ENCODE peak calls at places on chromosomes 7 and 10, in seven cellular contexts. W, S, D, L, I, F and N are unnamed samples.

GRCh38 chr7:129665013-129665401 is 53.5 kb downstream of the NRF1 start:
- DNase-seq in S (peak), W (no peak), I (peak), D (no peak), F (no peak), L (peak), N (peak)

GRCh38 chr10:61964059-61964709 is 62.7 kb downstream of the ARID5B start:
- DNase-seq in F (no peak), W (no peak), L (no peak), I (no peak), D (no peak), S (no peak), N (no peak)

GRCh38 chr10:48309711-48310226 is 3.3 kb downstream of the MAPK8 start:
- DNase-seq in F (no peak), I (no peak), D (no peak), S (peak), L (no peak), W (no peak), N (peak)

GRCh38 chr7:68246189-68246633 is 1249.6 kb downstream of the TYW1 start:
- DNase-seq in D (no peak), S (no peak), W (no peak), L (peak), F (no peak), I (peak), N (no peak)

GRCh38 chr7:66952343-66953043 is 31.5 kb downstream of the TMEM248 start:
- DNase-seq in S (peak), W (no peak), L (no peak), D (no peak), F (no peak), I (no peak), N (peak)

GRCh38 chr10:93629636-93630291 is 17.4 kb downstream of the PDE6C start:
- DNase-seq in W (no peak), I (no peak), L (no peak), D (no peak), F (no peak), S (no peak), N (no peak)

GRCh38 chr7:48742046-48742445 is 182.3 kb upstream of the CDC14C start:
- DNase-seq in S (no peak), F (no peak), W (no peak), L (peak), D (no peak), I (no peak), N (no peak)

GRCh38 chr7:80348221-80348620 is 163.6 kb downstream of the GNAT3 start:
- DNase-seq in L (no peak), W (no peak), I (no peak), S (no peak), D (no peak), F (no peak), N (no peak)

GRCh38 chr7:158676171-158676840 is 28.3 kb downstream of the NCAPG2 start:
- DNase-seq in D (no peak), S (peak), W (no peak), F (no peak), L (no peak), I (no peak), N (peak)

GRCh38 chr10:124414077-124414476 is 4.6 kb downstream of the OAT start:
- DNase-seq in D (no peak), S (peak), F (no peak), L (no peak), I (no peak), W (no peak), N (peak)

GRCh38 chr7:26958834-26959233 is 94.4 kb upstream of the SKAP2 start:
- DNase-seq in I (no peak), W (no peak), S (peak), L (no peak), D (no peak), F (no peak), N (peak)

GRCh38 chr7:4993471-4993870 is 34.5 kb upstream of the MMD2 start:
- DNase-seq in F (no peak), I (no peak), D (no peak), S (no peak), W (no peak), L (no peak), N (no peak)

GRCh38 chr10:109247819-109248218 is 675.5 kb downstream of the XPNPEP1 start:
- DNase-seq in F (no peak), S (no peak), W (no peak), L (no peak), D (no peak), I (no peak), N (no peak)

GRCh38 chr10:71383972-71384687 is 12.6 kb upstream of the CDH23 start:
- DNase-seq in W (peak), I (peak), S (peak), F (peak), D (peak), L (peak), N (peak)

GRCh38 chr7:21221130-21221529 is 206.8 kb upstream of the SP4 start:
- DNase-seq in S (no peak), F (no peak), D (no peak), L (no peak), I (no peak), W (no peak), N (no peak)

GRCh38 chr7:142898377-142899235 is 13.1 kb upstream of the TRPV6 start:
- DNase-seq in F (no peak), I (peak), W (no peak), S (no peak), L (no peak), D (no peak), N (no peak)

GRCh38 chr10:127874966-127875765 is 17.6 kb downstream of the CLRN3 start:
- DNase-seq in W (no peak), S (no peak), D (no peak), L (no peak), F (no peak), I (no peak), N (no peak)

GRCh38 chr10:116469437-116469836 is 41.8 kb downstream of the PNLIPRP3 start:
- DNase-seq in D (no peak), F (no peak), I (no peak), W (no peak), S (no peak), L (no peak), N (no peak)

GRCh38 chr10:91194497-91195179 is 25.8 kb upstream of the PCGF5 start:
- DNase-seq in I (no peak), S (peak), F (no peak), W (no peak), D (no peak), L (no peak), N (peak)

GRCh38 chr7:18320422-18320821 is 175.1 kb upstream of the HDAC9 start:
- DNase-seq in W (no peak), S (no peak), L (no peak), D (no peak), F (no peak), I (no peak), N (no peak)

GRCh38 chr10:114551310-114551972 is 106.6 kb downstream of the ABLIM1 start:
- DNase-seq in S (peak), L (peak), I (no peak), F (no peak), W (no peak), D (peak), N (peak)

GRCh38 chr7:55572378-55573233 is at the start of gene VOPP1:
- DNase-seq in D (peak), L (peak), I (peak), S (peak), W (peak), F (peak), N (peak)

GRCh38 chr10:69558559-69558958 is 14.7 kb downstream of the NEUROG3 start:
- DNase-seq in I (no peak), W (no peak), D (no peak), F (no peak), L (no peak), S (no peak), N (no peak)

GRCh38 chr10:33328253-33328652 is 6.2 kb downstream of the NRP1 start:
- DNase-seq in F (no peak), L (no peak), W (no peak), D (no peak), I (no peak), S (no peak), N (no peak)

GRCh38 chr10:33329178-33329577 is 5.3 kb downstream of the NRP1 start:
- DNase-seq in S (no peak), L (no peak), F (no peak), I (no peak), W (no peak), D (no peak), N (no peak)

GRCh38 chr10:33327750-33328149 is 6.7 kb downstream of the NRP1 start:
- DNase-seq in I (peak), D (no peak), F (no peak), W (no peak), L (peak), S (no peak), N (peak)

GRCh38 chr10:33325929-33326328 is 8.5 kb downstream of the NRP1 start:
- DNase-seq in S (no peak), D (no peak), I (no peak), F (no peak), L (peak), W (no peak), N (no peak)

DNA sequence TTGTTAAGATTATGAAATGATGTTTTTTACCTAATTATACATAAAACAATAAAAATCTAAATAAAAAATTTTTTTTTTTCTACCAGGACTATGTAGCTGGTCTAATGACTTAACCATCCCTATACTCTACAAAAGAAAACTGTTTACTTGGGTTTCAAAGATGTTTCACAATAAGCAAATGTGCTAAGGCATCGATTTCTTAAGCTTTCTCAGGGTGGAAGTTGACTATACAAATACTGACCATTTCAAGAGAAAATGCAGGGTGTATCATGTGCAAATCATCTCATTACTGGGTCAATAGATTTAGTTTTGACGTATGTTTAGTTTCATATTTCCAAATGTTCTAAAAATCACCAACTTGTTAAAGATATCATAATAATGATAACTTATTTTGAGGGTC is 7.6 kb downstream of the NRP1 start:
- DNase-seq in F (no peak), S (peak), W (no peak), I (no peak), D (no peak), L (no peak), N (no peak)
- H3K4me3 ChIP-seq in F (no peak), S (no peak), W (no peak), I (no peak), D (no peak), L (no peak), N (no peak)

DNA sequence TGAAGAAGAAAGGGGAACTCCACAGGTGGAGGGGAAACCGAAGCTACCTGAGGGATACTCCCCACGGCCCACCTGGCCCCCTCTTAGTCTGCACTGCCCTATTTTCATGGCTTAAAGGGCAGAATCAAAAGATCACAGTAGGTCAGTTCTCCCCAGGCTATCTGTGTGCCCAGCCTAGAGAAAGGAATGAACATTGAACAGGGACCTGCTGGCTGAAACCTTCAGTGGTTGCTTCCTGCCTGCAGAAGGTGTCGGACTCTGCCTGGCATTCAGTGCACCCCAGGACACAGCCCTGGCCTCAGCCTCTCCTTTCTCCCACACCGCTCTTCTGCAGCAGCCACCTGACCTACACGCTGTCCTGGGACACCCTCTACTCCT is 74.5 kb downstream of the PRKAG2 start:
- DNase-seq in F (no peak), D (no peak), I (no peak), W (no peak), L (no peak), S (no peak), N (no peak)
- H3K4me3 ChIP-seq in F (no peak), D (no peak), I (no peak), W (no peak), L (no peak), S (no peak), N (no peak)

GRCh38 chr10:98141484-98142073 is 7.1 kb downstream of the R3HCC1L start:
- DNase-seq in F (no peak), L (no peak), S (no peak), D (no peak), I (no peak), W (no peak), N (no peak)
- H3K4me3 ChIP-seq in F (no peak), L (no peak), S (no peak), D (no peak), I (no peak), W (no peak), N (no peak)

DNA sequence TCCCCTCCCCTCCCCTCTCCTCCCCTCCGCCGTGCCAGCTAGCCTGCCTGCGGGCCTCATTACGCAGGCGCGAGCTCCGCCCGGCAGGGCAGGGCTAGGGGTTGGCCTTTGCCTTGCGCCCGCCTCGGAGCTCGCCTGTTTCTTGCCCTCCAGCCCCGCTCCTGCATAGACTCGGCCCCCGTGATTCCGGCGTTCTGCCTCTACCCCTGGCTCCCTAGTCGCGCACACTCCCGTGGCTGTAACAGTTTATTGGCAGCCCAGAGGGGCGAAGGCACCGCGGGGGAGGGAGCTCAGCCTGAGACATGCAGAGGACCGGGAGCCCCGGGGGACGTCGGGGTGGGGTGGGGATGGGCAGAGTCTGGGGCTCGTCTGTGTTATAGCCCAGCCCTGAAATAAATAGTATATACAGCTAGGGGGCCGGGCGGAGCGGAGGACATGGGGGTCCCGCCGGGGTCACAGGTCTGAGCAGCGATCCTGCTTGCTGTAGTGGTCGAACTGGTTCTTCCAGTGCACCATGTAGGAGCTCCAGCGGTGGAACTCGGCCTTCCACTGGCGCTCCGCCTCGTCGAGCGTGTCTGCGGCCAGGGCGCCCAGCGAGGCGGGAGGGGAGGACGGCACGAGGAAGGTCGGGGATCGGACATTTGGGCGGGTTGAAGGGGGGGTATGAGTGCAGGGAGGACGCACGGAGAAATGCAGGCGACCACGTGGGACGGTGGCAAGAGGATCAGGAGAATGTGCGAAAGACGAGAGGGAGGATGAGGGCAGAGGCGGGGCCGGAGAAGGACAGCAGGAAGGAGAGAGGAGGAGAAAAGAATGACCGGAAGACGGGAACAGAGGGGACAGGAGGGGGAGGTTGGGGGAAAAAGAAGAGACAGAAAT is 485 bp upstream of the UFSP1 start:
- DNase-seq in I (peak), F (peak), D (peak), L (peak), S (peak), W (peak), N (peak)
- H3K4me3 ChIP-seq in I (peak), F (peak), D (peak), L (peak), S (peak), W (peak), N (peak)

GRCh38 chr7:101900103-101900502 is 82.7 kb downstream of the CUX1 start:
- DNase-seq in W (no peak), I (no peak), L (no peak), D (peak), S (no peak), F (no peak), N (no peak)
- H3K4me3 ChIP-seq in W (no peak), I (no peak), L (no peak), D (peak), S (no peak), F (no peak), N (peak)

GRCh38 chr7:3043544-3044395 is at the start of gene CARD11:
- DNase-seq in F (peak), D (no peak), L (no peak), W (peak), I (peak), S (no peak), N (no peak)

GRCh38 chr7:3042301-3042700 is 1.4 kb downstream of the CARD11 start:
- DNase-seq in D (no peak), L (no peak), I (no peak), W (no peak), F (no peak), S (no peak), N (no peak)

GRCh38 chr7:3039787-3040186 is 3.9 kb downstream of the CARD11 start:
- DNase-seq in F (no peak), I (no peak), W (no peak), S (no peak), D (no peak), L (no peak), N (no peak)

GRCh38 chr7:3037259-3037658 is 6.4 kb downstream of the CARD11 start:
- DNase-seq in L (no peak), W (no peak), F (no peak), D (no peak), I (no peak), S (no peak), N (no peak)

GRCh38 chr7:3042861-3043489 is 692 bp downstream of the CARD11 start:
- DNase-seq in S (no peak), F (peak), L (no peak), I (peak), W (peak), D (no peak), N (no peak)
- H3K4me3 ChIP-seq in S (no peak), F (peak), L (peak), I (peak), W (peak), D (no peak), N (no peak)

DNA sequence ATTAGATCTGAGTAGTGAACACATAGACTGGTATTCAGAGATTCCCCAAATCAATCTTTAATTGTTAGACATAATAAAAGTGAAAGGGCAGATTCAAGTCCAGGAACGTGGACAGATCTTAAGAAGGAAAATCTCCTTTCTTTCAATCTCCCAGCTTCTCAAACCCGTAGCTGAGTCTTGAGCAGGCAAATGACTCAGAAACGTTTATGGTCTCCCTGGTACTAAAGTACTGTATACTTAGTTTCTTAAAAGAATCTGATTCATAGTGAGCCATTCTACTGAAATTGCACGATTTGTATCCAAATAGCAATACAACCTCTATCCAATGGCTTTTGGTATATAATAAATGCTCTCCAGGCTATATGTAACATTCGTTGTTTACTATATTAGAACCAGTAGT is 140.4 kb upstream of the RHEB start:
- DNase-seq in W (no peak), I (no peak), S (no peak), F (no peak), L (no peak), D (no peak), N (peak)
- H3K4me3 ChIP-seq in W (no peak), I (no peak), S (no peak), F (no peak), L (no peak), D (no peak), N (no peak)

DNA sequence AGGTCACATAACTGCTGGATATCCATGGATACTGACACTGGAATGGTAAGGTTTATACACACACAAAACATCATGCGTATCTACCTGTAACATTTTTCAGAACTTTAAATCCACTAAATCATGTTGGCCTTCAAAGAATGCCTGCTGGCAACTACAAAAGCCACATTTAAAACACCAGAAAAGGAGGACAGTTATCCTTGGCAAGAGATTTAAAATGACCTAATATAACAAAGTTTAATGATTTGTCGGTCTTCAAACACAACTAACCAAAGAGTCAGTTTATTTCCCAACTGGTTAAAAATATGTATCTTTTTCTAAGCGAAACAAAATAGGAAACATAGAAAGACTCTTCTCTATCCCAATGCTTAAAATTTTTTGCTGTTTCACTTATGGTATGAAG is 24.0 kb downstream of the WAPL start:
- DNase-seq in F (no peak), S (no peak), L (no peak), D (no peak), W (no peak), I (no peak), N (peak)
- H3K4me3 ChIP-seq in F (no peak), S (no peak), L (no peak), D (no peak), W (no peak), I (no peak), N (no peak)